ENCODE peak calls at places on chromosomes 1 and 21, in five cellular contexts. N is spleen, E is breast epithelium, D is sigmoid colon, S is SK-N-SH. G is an unnamed sample. For H3K27me3, the result is how much of the 10 kb centered on the place peaks cover.

GRCh38 chr21:44816761-44817505 is 929 bp downstream of the SUMO3 start:
- DNase-seq in N (no peak), E (no peak), D (peak), S (peak), G (no peak)

GRCh38 chr21:34345892-34346291 is 17.9 kb upstream of the KCNE2 start:
- DNase-seq in N (no peak), E (no peak), D (no peak), S (no peak), G (no peak)

GRCh38 chr21:41759214-41759840 is 7.5 kb downstream of the RIPK4 start:
- DNase-seq in N (peak), E (no peak), D (no peak), S (no peak), G (no peak)

GRCh38 chr1:18805925-18806849 is 53.3 kb downstream of the TAS1R2 start:
- DNase-seq in N (no peak), E (no peak), D (no peak), S (no peak), G (no peak)

GRCh38 chr1:87394462-87394861 is 65.8 kb downstream of the LMO4 start:
- DNase-seq in N (no peak), E (no peak), D (no peak), S (no peak), G (no peak)

GRCh38 chr1:157137051-157137772 is 983 bp downstream of the ETV3 start:
- DNase-seq in N (no peak), E (no peak), D (no peak), S (peak), G (peak)

GRCh38 chr1:222009105-222009730 is 267.3 kb upstream of the DUSP10 start:
- DNase-seq in N (no peak), E (no peak), D (no peak), S (no peak), G (peak)

GRCh38 chr1:68120136-68120791 is 69.8 kb upstream of the DIRAS3 start:
- DNase-seq in N (no peak), E (peak), D (no peak), S (peak), G (no peak)

GRCh38 chr1:193458628-193459027 is 272.2 kb upstream of the B3GALT2 start:
- DNase-seq in N (no peak), E (no peak), D (no peak), S (no peak), G (no peak)

GRCh38 chr1:65255088-65256050 is 54.0 kb upstream of the DNAJC6 start:
- DNase-seq in N (no peak), E (no peak), D (no peak), S (peak), G (no peak)

GRCh38 chr1:5620997-5621396 is 371.2 kb downstream of the NPHP4 start:
- DNase-seq in N (no peak), E (no peak), D (no peak), S (peak), G (no peak)

GRCh38 chr1:18657436-18658179 is 27.0 kb downstream of the PAX7 start:
- DNase-seq in N (no peak), E (no peak), D (no peak), S (no peak), G (no peak)

GRCh38 chr1:5514519-5515183 is 477.6 kb downstream of the NPHP4 start:
- DNase-seq in N (peak), E (peak), D (no peak), S (peak), G (peak)

GRCh38 chr1:162498442-162498785 is 796 bp downstream of the UHMK1 start:
- DNase-seq in N (no peak), E (no peak), D (no peak), S (no peak), G (no peak)

GRCh38 chr1:204975568-204976235 is 67.3 kb upstream of the CNTN2 start:
- DNase-seq in N (no peak), E (no peak), D (no peak), S (peak), G (no peak)

GRCh38 chr1:231026576-231026975 is 13.5 kb downstream of the FAM89A start:
- DNase-seq in N (no peak), E (no peak), D (no peak), S (no peak), G (no peak)

DNA sequence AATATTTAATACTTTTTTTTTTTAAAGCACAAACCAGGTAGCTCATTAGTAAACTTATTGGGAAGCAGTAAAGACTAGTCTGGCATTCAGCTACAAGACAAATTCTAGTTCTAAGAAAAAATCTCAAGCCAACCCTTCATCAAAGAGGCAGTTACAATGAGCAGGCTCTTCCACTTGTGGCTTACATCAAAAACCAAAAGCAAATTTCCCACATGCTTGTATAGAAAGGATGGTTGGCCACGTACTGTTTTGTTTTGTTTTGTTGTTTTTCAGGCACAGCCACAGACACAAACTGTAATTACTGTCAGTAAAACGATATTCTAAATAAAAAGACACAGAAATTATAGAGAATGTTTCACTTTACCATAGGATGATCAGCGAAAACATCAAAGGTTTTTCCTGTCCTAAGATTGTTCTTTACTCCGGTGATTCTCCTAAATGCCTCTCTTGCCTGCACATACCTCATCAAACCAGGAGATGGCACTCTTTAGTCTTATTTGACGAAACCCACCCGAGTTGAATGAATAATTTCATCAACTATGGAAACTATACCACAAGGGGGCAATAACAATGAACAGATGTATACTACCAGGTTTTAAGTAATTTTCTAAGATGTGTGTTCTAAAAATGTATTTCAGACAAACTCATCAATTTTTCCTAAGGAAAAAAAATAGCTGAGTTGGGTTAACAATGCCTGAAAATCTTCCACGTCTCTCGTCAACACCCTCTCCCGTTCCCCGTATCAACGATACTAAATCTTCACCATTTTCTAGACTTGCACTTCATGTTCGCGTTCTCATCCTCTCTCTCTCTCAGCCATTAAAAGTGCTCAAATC is 26.9 kb downstream of the RPL5 start:
- DNase-seq in N (no peak), E (peak), D (peak), S (peak), G (peak)
- TF ChIP-seq POLR2AphosphoS5 in N (no peak), E (no peak), D (peak), S (no peak), G (no peak)

DNA sequence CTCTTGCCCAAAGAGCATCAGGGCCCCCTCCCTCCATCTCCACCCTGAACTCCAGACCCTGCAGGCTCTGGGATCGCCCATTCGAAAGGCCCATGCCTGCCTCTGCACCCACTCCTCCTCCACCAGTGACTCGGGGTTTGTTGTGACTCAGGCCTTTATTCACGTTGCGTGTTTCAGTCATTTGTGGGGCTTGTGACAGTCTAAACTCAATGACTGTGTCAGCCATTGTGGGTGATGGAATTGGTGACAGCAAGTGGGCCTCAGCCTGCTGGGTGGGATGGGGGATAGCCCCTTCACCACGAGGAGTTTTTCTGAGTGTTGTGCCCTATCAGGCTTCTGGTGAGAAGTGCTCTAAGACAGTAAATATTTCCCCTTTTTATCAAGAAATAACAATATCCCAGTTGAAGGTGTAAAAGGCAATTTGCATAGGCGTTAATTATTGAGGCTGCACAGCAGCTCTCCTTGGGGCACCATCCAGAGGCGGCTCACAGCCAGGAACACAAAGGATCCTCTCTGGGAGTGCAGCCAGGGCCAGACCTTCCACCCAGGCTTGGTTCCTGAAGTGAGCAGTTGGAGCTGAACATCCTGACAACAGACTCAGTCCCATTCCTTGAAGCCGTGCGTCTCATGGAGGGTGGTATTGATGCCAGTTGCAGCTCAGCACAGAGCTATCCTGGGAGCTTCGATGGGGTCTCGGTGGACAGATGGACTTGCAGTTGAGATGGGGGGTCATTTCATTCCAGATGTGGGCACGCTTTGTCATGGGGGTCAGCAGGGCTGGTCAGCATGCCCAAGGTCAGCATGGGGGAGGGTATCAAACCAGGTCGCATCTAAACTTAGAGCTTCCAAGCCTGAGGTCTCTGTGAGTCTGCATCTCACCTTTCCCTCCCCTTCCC is 135.6 kb upstream of the CACNA1E start:
- DNase-seq in N (no peak), E (no peak), D (no peak), S (no peak), G (no peak)
- H3K27me3 ChIP-seq in N (under half), E (under half), D (under half), S (under half), G (under half)

DNA sequence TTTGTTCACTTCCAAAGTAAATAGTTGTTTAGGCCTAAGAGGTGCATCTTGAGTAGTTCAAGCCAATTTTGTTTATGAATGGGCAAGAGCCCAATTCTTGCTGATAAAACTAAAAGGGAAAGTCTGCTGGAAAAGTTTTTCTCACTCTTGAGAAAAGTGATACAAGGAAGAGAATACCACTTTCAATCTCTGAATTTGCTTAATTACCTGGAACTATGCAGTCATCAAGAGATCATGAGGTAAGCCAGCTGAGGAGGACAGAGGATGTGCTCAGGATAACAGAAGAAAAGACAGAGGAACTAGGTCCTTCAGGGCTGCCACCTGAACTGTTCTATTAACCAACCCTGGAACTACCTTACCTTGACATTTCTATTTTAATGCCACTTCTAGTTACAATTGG is 42.2 kb downstream of the ILDR2 start:
- DNase-seq in N (no peak), E (no peak), D (no peak), S (no peak), G (no peak)
- TF ChIP-seq POLR2AphosphoS5 in N (no peak), E (no peak), D (no peak), S (no peak), G (no peak)

GRCh38 chr1:75127916-75128717 is 6.1 kb upstream of the LHX8 start:
- DNase-seq in N (no peak), E (no peak), D (no peak), S (no peak), G (no peak)
- H3K27me3 ChIP-seq in N (half or more), E (half or more), D (under half), S (half or more), G (half or more)

GRCh38 chr1:9912264-9912936 is 2.3 kb upstream of the CTNNBIP1 start:
- DNase-seq in N (no peak), E (no peak), D (no peak), S (no peak), G (no peak)
- TF ChIP-seq POLR2AphosphoS5 in N (no peak), E (no peak), D (no peak), S (no peak), G (no peak)

DNA sequence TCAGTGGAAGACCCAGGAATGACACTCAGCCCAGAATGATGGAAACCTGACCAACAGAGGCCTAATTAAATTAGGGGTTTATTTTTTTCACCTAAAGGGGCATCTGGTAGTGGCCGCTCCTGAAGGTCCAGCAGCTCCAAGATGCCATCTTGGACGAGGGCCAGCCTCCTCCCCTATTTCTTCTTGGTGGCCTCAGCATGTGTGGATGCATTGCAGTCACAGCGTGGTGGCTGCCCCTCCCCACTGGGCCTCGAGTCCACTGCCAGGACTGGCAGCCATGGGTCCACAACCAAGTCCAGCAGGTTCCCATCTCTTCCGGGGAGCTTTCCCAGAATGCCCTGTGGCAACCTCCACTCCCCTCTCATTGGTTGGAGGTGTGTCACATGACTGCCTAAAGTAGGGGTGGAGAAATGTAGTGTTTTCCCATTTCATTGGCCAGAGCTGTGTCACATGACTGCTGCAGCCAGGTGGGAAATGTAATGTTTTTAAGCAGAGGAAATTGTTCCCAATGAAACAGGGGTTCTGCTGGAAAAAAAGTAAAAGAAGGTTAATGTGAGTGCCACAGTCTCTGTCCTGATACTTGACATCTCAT is 628.2 kb downstream of the PTPRU start:
- DNase-seq in N (no peak), E (no peak), D (no peak), S (peak), G (no peak)
- H3K27me3 ChIP-seq in N (under half), E (under half), D (under half), S (under half), G (under half)

DNA sequence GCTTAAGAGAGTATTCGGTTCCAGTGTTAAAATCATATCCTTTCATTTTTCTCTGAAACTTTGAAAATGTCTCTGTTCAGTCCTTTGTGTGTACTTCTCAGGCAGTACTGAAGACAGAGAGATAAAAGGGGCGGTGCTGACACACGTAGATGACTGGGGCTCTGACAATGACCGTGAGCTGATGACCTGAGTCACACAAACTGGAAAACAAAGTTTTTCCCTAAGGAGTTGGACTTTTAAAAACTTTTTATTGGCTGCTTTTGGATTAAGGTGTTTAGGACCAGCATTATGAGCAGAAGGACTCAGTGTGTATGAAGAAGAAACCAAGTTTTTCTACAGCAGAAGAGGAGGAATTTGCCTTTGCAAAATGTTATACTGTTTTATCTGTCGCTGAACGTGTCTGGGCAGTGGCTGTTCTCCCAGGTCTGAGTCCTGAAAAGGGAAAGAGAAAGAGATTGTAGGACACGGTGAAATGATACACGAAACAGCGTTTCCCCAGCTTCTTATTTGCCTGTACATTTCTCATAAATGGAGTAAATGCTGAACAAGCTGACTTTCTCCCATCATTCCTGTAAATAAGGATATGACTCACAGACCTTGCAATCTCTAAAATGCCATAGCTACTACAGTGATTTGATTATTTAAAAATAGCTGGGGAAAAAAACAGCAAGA is 51.5 kb downstream of the MAP3K7CL start:
- DNase-seq in N (no peak), E (peak), D (no peak), S (no peak), G (no peak)
- TF ChIP-seq POLR2AphosphoS5 in N (no peak), E (no peak), D (peak), S (peak), G (no peak)

GRCh38 chr1:178506177-178506576 is 6.7 kb upstream of the TEX35 start:
- DNase-seq in N (peak), E (no peak), D (no peak), S (no peak), G (no peak)
- H3K27me3 ChIP-seq in N (under half), E (under half), D (under half), S (under half), G (under half)

GRCh38 chr1:11054666-11055065 is 5.2 kb downstream of the SRM start:
- DNase-seq in N (no peak), E (no peak), D (no peak), S (no peak), G (no peak)

GRCh38 chr1:11054181-11054580 is 5.6 kb downstream of the SRM start:
- DNase-seq in N (no peak), E (no peak), D (no peak), S (no peak), G (no peak)

GRCh38 chr1:11053758-11054137 is 6.1 kb downstream of the SRM start:
- DNase-seq in N (no peak), E (no peak), D (no peak), S (no peak), G (peak)

GRCh38 chr1:11052839-11053757 is 6.1 kb upstream of the MASP2 start:
- DNase-seq in N (no peak), E (no peak), D (no peak), S (peak), G (peak)

GRCh38 chr1:11051781-11052510 is 4.9 kb upstream of the MASP2 start:
- DNase-seq in N (no peak), E (no peak), D (no peak), S (no peak), G (peak)
- TF ChIP-seq POLR2AphosphoS5 in N (no peak), E (no peak), D (no peak), S (no peak), G (peak)